ENCODE peak calls at places on chromosomes 12 and 14, in six cellular contexts. U, N, O, B, Q and S are unnamed samples.

GRCh38 chr12:18141583-18141982 is 51.6 kb upstream of the RERGL start:
- DNase-seq in U (no peak), N (peak), O (no peak), B (no peak), Q (peak), S (peak)

GRCh38 chr12:93370947-93371346 is 6.8 kb upstream of the NUDT4 start:
- DNase-seq in U (no peak), N (no peak), O (no peak), B (no peak), Q (no peak), S (no peak)

GRCh38 chr12:96908170-96908675 is 1.2 kb downstream of the NEDD1 start:
- DNase-seq in U (no peak), N (no peak), O (no peak), B (no peak), Q (peak), S (no peak)

GRCh38 chr12:108801736-108802665 is 55.4 kb downstream of the SSH1 start:
- DNase-seq in U (no peak), N (peak), O (peak), B (no peak), Q (no peak), S (no peak)

GRCh38 chr14:94748667-94749347 is 21.1 kb downstream of the GSC start:
- DNase-seq in U (no peak), N (peak), O (peak), B (no peak), Q (peak), S (peak)

GRCh38 chr12:47094804-47095203 is 15.0 kb upstream of the AMIGO2 start:
- DNase-seq in U (no peak), N (no peak), O (no peak), B (no peak), Q (no peak), S (no peak)

GRCh38 chr12:57243521-57244305 is 7.3 kb downstream of the STAC3 start:
- DNase-seq in U (peak), N (peak), O (peak), B (peak), Q (peak), S (peak)

GRCh38 chr14:101365329-101366158 is 195.8 kb upstream of the DIO3 start:
- DNase-seq in U (no peak), N (no peak), O (no peak), B (no peak), Q (no peak), S (no peak)

GRCh38 chr14:52048132-52048531 is 20.7 kb downstream of the NID2 start:
- DNase-seq in U (no peak), N (no peak), O (no peak), B (no peak), Q (no peak), S (no peak)

GRCh38 chr14:64701660-64702059 is 2.6 kb upstream of the PLEKHG3 start:
- DNase-seq in U (no peak), N (no peak), O (no peak), B (no peak), Q (no peak), S (no peak)

GRCh38 chr12:12564911-12565310 is 2.2 kb upstream of the DUSP16 start:
- DNase-seq in U (no peak), N (no peak), O (no peak), B (no peak), Q (no peak), S (no peak)

GRCh38 chr12:71299541-71300376 is 139.8 kb upstream of the LGR5 start:
- DNase-seq in U (no peak), N (peak), O (no peak), B (no peak), Q (no peak), S (no peak)

GRCh38 chr12:52428121-52428520 is 6.0 kb downstream of the KRT75 start:
- DNase-seq in U (no peak), N (no peak), O (no peak), B (no peak), Q (no peak), S (no peak)

GRCh38 chr12:52423661-52424503 is 10.3 kb downstream of the KRT75 start:
- DNase-seq in U (no peak), N (no peak), O (no peak), B (no peak), Q (no peak), S (no peak)

GRCh38 chr12:52425466-52425865 is 8.7 kb downstream of the KRT75 start:
- DNase-seq in U (no peak), N (no peak), O (no peak), B (no peak), Q (no peak), S (no peak)

GRCh38 chr12:52426034-52426433 is 8.1 kb downstream of the KRT75 start:
- DNase-seq in U (no peak), N (no peak), O (no peak), B (no peak), Q (no peak), S (no peak)

DNA sequence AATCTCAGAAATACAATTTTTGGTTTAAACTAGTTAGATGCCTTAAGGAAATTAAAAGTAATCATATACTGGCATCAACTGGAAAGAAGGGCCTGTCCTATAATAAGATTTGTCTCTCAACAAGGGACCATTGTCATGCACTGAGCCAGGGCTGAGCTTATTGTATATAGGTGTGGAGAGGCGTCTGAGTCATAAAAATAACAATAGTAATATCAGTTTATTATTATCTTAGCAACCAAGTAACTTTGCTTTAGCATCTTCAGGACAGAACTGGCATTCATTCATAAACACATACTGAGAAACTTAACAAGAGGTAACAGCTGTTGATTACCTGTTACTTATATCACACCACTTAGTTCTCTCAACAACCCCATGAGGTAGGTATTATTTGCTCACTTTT is 7.1 kb downstream of the KRT75 start:
- DNase-seq in U (no peak), N (no peak), O (no peak), B (no peak), Q (no peak), S (peak)
- TF ChIP-seq CTCF in U (no peak), N (no peak), O (no peak), B (no peak), Q (no peak), S (no peak)

GRCh38 chr12:65592416-65592815 is 231.9 kb upstream of the HMGA2 start:
- DNase-seq in U (no peak), N (no peak), O (no peak), B (no peak), Q (no peak), S (peak)
- TF ChIP-seq CTCF in U (no peak), N (no peak), O (no peak), B (no peak), Q (no peak), S (no peak)

DNA sequence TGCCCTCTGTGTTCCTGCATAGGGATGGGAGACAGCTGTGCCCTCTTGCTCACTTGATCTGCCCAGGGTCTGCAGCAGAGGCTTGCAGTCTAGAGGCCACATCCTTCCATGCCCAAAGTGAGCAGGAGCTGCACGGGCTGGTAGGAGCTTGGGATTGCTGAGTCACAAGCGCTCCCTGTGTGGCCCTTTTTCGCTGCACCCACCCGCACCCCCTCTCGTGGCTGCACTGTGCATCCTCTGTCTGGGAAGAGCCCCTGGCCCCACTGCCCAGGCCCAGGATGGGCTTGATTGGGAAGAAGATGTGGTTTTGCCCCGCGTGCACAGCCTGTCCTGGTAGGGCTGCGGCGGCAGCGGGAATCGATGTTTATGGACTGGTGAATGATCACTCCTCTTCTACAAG is 192.4 kb downstream of the TSPAN9 start:
- DNase-seq in U (no peak), N (no peak), O (no peak), B (no peak), Q (no peak), S (no peak)
- TF ChIP-seq CTCF in U (no peak), N (no peak), O (no peak), B (no peak), Q (no peak), S (no peak)

DNA sequence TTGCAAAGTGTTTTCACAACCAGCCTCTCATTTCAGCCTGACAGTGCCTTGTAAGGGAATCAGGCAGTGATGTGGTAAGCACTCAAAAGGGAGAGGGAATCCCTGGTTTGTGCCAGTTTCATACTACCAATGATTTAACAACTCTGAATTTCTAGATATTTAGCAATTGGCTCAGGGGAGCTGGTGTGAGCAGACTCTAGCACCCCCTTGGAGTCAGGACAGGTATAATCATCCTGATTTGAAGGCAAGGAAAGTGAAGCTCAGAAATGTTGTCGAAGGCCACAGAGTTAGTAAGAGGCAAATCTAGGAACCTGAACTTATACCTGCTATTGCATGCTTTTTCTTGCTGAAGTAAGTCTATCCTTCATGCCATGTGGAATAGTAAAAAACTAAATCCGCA is 63.1 kb upstream of the DACT1 start:
- DNase-seq in U (no peak), N (no peak), O (no peak), B (no peak), Q (no peak), S (no peak)
- TF ChIP-seq CTCF in U (no peak), N (peak), O (no peak), B (no peak), Q (no peak), S (no peak)

GRCh38 chr14:93648440-93649168 is 139.7 kb downstream of the PRIMA1 start:
- DNase-seq in U (no peak), N (peak), O (no peak), B (no peak), Q (peak), S (peak)
- TF ChIP-seq CTCF in U (no peak), N (peak), O (peak), B (no peak), Q (no peak), S (peak)

DNA sequence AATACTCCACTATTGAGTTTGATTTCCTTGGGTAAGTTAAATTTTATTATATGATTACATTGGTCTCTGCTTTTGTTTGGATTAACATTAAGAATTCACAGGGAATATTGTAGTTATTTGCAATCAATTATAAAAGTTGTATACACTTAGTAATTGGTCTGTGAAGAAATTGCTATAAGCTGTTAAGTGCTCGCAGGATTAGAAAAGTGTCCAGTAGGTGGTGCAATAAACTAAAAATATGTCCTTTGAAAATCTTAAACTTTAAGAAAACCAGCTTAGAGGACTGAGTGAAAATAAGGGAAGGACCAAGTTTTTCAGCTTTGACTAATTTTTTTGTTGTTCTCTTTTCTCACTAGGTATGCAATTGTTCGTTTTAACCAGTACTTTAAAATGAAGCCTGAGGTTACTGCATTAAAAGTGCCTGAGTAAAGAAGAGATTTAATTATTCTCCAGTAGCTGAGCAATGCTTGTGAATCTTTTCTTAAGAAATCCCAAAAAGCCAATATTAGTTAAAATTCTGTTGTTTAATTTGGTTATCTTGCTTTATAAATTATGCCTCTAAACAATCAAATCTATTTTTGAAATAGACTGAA is 59.7 kb downstream of the ETNK1 start:
- DNase-seq in U (no peak), N (peak), O (no peak), B (no peak), Q (no peak), S (peak)
- TF ChIP-seq CTCF in U (peak), N (peak), O (peak), B (peak), Q (peak), S (peak)

GRCh38 chr14:99829450-99829849 is 36.2 kb downstream of the EML1 start:
- DNase-seq in U (no peak), N (no peak), O (no peak), B (no peak), Q (no peak), S (no peak)

GRCh38 chr14:99837822-99838221 is 44.6 kb downstream of the EML1 start:
- DNase-seq in U (no peak), N (no peak), O (no peak), B (no peak), Q (no peak), S (no peak)

GRCh38 chr14:99831915-99832314 is 38.7 kb downstream of the EML1 start:
- DNase-seq in U (no peak), N (no peak), O (no peak), B (no peak), Q (no peak), S (no peak)

DNA sequence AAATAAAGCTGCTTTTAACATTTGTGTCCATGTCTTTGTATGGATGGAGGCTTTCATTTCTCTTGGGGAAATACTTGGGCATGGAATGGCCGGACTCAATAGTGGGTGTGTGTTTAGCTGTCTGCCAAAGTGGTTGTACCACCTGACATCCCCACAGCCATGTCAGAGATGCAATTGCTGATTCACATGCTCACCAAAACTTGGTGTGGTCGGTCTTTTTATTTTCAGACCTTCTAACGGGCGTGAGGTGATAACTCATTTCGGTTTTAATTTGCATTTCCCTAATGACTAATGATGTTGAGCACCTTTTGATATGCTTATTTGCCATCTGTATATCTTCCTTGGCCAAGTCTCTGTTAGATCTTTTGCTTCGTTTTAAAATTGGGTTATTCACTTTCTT is 39.1 kb downstream of the EML1 start:
- DNase-seq in U (no peak), N (no peak), O (no peak), B (no peak), Q (no peak), S (no peak)
- TF ChIP-seq CTCF in U (no peak), N (no peak), O (no peak), B (no peak), Q (no peak), S (no peak)

GRCh38 chr14:43539210-43539609 is 967.9 kb downstream of the FSCB start:
- DNase-seq in U (no peak), N (peak), O (no peak), B (no peak), Q (no peak), S (peak)
- TF ChIP-seq CTCF in U (no peak), N (peak), O (no peak), B (peak), Q (no peak), S (peak)